ENCODE peak calls at places on chromosomes 4 and X, in four cellular contexts. S, E, B and H are unnamed samples.

GRCh38 chrX:154486052-154486395 is 391 bp downstream of the UBL4A start:
- DNase-seq in S (peak), E (peak), B (peak), H (peak)

GRCh38 chr4:95108883-95109421 is 351.2 kb downstream of the BMPR1B start:
- DNase-seq in S (peak), E (no peak), B (no peak), H (no peak)

GRCh38 chrX:155744534-155744933 is 131.8 kb upstream of the TMLHE start:
- DNase-seq in S (no peak), E (no peak), B (no peak), H (no peak)

GRCh38 chr4:30537462-30537861 is 182.7 kb upstream of the PCDH7 start:
- DNase-seq in S (peak), E (no peak), B (no peak), H (no peak)

GRCh38 chrX:40095588-40096394 is 2.0 kb downstream of the BCOR start:
- DNase-seq in S (peak), E (peak), B (no peak), H (peak)

GRCh38 chr4:185099024-185099682 is 43.9 kb upstream of the SLC25A4 start:
- DNase-seq in S (no peak), E (no peak), B (no peak), H (no peak)

GRCh38 chrX:76253432-76253831 is 80.6 kb downstream of the PBDC1 start:
- DNase-seq in S (peak), E (no peak), B (no peak), H (no peak)

GRCh38 chr4:147965873-147966272 is 234.0 kb downstream of the ARHGAP10 start:
- DNase-seq in S (no peak), E (no peak), B (no peak), H (no peak)

GRCh38 chr4:8754634-8755589 is 116.7 kb downstream of the HMX1 start:
- DNase-seq in S (no peak), E (peak), B (peak), H (no peak)

GRCh38 chrX:18542131-18542530 is 116.7 kb downstream of the CDKL5 start:
- DNase-seq in S (no peak), E (no peak), B (no peak), H (no peak)
- TF ChIP-seq CTCF in S (no peak), E (no peak), B (no peak), H (no peak)

DNA sequence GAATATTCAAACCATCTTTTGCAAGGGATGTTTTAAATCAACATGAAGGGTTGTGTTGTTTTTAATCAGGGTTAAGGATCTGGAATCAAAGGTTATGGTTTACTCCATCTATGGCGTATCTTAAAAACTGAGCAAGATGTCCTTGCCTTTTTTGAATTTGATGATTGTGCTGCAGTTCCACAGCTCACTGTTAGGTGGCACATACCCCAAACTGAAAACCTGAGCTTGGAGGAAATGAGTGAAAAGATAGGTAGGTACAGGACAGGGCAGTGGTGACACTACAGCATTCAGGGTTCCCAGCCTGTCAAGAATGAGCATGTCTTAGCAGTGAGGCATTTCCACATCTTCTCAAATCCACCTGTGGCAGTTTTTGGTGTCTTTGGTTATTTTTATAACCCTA is 13.1 kb upstream of the EOLA1 start:
- DNase-seq in S (peak), E (no peak), B (no peak), H (no peak)
- TF ChIP-seq CTCF in S (peak), E (peak), B (peak), H (no peak)

DNA sequence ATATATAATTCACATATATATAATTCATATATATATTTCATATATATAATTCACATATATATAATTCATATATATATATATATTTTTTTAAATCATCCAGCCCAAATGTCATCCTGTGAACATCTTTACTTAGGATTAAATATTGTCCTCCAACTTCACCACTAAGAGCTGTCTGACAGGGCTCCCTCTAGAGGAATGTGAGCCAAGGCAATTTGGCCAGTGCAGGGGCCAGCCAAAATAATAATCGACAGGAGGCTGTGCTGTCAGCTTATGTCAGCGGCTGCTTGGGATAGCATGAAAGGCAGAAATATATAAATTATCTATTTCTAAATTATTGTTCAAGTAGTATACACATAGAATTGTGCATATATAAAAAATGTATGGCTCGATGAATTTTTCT is 29.5 kb downstream of the EGFL6 start:
- DNase-seq in S (peak), E (no peak), B (no peak), H (no peak)
- TF ChIP-seq CTCF in S (peak), E (no peak), B (no peak), H (no peak)

GRCh38 chr4:69830529-69831269 is 29.2 kb downstream of the SULT1E1 start:
- DNase-seq in S (peak), E (no peak), B (no peak), H (no peak)
- TF ChIP-seq CTCF in S (no peak), E (no peak), B (no peak), H (no peak)

GRCh38 chr4:138062929-138063328 is 179.2 kb downstream of the SLC7A11 start:
- DNase-seq in S (peak), E (no peak), B (no peak), H (no peak)
- TF ChIP-seq CTCF in S (peak), E (no peak), B (no peak), H (no peak)

DNA sequence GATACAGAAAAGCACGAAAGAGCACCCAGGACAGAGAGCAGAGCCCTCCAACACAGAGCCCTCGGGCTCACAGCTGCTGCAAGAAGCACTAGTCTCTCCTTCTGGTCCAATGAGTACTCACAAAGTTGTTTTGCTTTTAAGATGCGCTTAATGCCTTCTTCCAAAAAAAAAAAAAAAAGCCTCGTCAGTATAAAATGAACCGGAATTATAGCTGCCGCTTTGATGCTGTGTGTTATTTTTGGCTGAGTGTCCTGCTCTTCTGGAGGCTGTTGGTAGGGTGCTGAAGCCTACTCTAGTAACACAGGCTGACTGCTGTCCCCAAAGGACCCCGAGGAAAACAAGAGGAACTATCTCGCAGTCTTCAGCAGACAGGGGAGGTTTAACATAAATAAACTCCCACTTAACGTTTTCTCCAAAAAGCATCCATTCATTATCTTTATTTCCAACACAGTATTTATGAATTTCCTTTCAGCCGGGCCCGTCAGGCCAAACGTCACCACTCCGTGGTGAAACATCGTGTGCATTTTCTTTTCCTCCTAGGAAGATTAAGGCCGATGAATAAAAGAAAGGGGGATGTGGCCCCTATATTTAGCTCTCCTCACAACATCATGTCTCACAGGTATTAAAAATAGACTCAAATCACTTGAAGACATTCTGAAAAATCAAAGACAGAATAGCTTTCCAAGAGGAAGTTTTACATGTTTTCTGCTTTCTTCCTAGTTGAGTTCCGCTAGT is 213.8 kb upstream of the PPARGC1A start:
- DNase-seq in S (peak), E (no peak), B (peak), H (no peak)
- TF ChIP-seq CTCF in S (no peak), E (no peak), B (no peak), H (no peak)